ENCODE peak calls at places on chromosomes 4 and X, in five cellular contexts. W is breast epithelium, P is keratinocyte, M is fibroblast of mammary gland, X is HL-60. H is an unnamed sample.
A peak's percentile ranks its signal among the peaks of the same experiment; 100 is the strongest.

GRCh38 chr4:10577495-10577894 is 107.1 kb downstream of the CLNK start:
- DNase-seq in M (no peak), P (no peak), X (no peak), W (no peak), H (no peak)

GRCh38 chrX:120000490-120001246 is 57.1 kb upstream of the NKAP start:
- DNase-seq in X (no peak), P (no peak), M (peak; percentile 14), W (no peak), H (no peak)

GRCh38 chr4:145956288-145956890 is 17.8 kb upstream of the ZNF827 start:
- DNase-seq in P (no peak), W (no peak), X (no peak), M (peak; percentile 56), H (peak; percentile 56)

GRCh38 chrX:123731987-123732678 is 719 bp downstream of the THOC2 start:
- DNase-seq in X (no peak), M (no peak), W (peak; percentile 50), P (no peak), H (no peak)

GRCh38 chr4:123597586-123597985 is 201.0 kb downstream of the SPRY1 start:
- DNase-seq in W (no peak), X (no peak), M (no peak), P (no peak), H (no peak)

GRCh38 chr4:107902715-107903114 is 28.6 kb upstream of the CYP2U1 start:
- DNase-seq in M (no peak), P (no peak), W (no peak), X (no peak), H (no peak)

GRCh38 chr4:74632634-74633033 is 161.7 kb downstream of the BTC start:
- DNase-seq in X (no peak), W (no peak), P (peak; percentile 63), M (peak; percentile 100), H (peak; percentile 68)

GRCh38 chr4:118783887-118784286 is 52.0 kb downstream of the SEC24D start:
- DNase-seq in M (peak; percentile 82), P (no peak), W (no peak), X (no peak), H (no peak)

GRCh38 chr4:28277931-28278330 is 1417.3 kb downstream of the STIM2 start:
- DNase-seq in M (no peak), P (no peak), W (no peak), X (no peak), H (no peak)

GRCh38 chr4:153771058-153771457 is 11.2 kb upstream of the RNF175 start:
- DNase-seq in W (no peak), M (peak; percentile 57), X (no peak), P (no peak), H (no peak)

GRCh38 chr4:6119507-6120020 is 80.8 kb downstream of the JAKMIP1 start:
- DNase-seq in W (no peak), M (no peak), P (no peak), X (no peak), H (no peak)

GRCh38 chr4:112940364-112940763 is 109.1 kb upstream of the ANK2 start:
- DNase-seq in P (no peak), M (no peak), X (no peak), W (no peak), H (no peak)

GRCh38 chr4:118967393-118967792 is 78.7 kb downstream of the SYNPO2 start:
- DNase-seq in X (no peak), P (no peak), W (no peak), M (peak; percentile 85), H (no peak)

GRCh38 chrX:22246620-22247019 is 26.1 kb upstream of the CBLL2 start:
- DNase-seq in X (no peak), P (peak; percentile 77), M (peak; percentile 5), W (no peak), H (no peak)

GRCh38 chrX:140602140-140602539 is 97.3 kb upstream of the SOX3 start:
- DNase-seq in X (no peak), W (no peak), M (no peak), P (no peak), H (no peak)

GRCh38 chr4:159014896-159015295 is 88.0 kb upstream of the RAPGEF2 start:
- DNase-seq in P (no peak), M (peak; percentile 45), W (no peak), X (no peak), H (no peak)

GRCh38 chr4:177047851-177048174 is 255.1 kb upstream of the VEGFC start:
- DNase-seq in W (no peak), P (no peak), X (no peak), M (peak; percentile 66), H (no peak)

GRCh38 chr4:184061582-184061981 is 156.1 kb downstream of the ENPP6 start:
- DNase-seq in W (no peak), X (no peak), P (no peak), M (no peak), H (no peak)

GRCh38 chr4:8729408-8730149 is 137.0 kb downstream of the CPZ start:
- DNase-seq in P (no peak), W (peak; percentile 35), X (no peak), M (no peak), H (no peak)

GRCh38 chr4:15077969-15078368 is 75.7 kb downstream of the CPEB2 start:
- DNase-seq in X (peak; percentile 97), P (no peak), W (no peak), M (peak; percentile 93), H (no peak)

GRCh38 chrX:77527233-77528001 is 80.2 kb downstream of the FGF16 start:
- DNase-seq in X (no peak), P (no peak), W (no peak), M (peak; percentile 7), H (no peak)

GRCh38 chr4:145735330-145735638 is 55.3 kb downstream of the C4orf51 start:
- DNase-seq in X (no peak), P (peak; percentile 55), M (peak; percentile 91), W (no peak), H (no peak)

GRCh38 chr4:107213880-107214279 is 177.8 kb upstream of the DKK2 start:
- DNase-seq in X (no peak), W (no peak), P (no peak), M (peak; percentile 12), H (no peak)

GRCh38 chr4:158018090-158018808 is 154.6 kb downstream of the GASK1B start:
- DNase-seq in M (peak; percentile 44), X (peak; percentile 30), W (no peak), P (no peak), H (no peak)

GRCh38 chrX:84064164-84064563 is 123.8 kb downstream of the RPS6KA6 start:
- DNase-seq in P (no peak), W (no peak), M (peak; percentile 85), X (no peak), H (no peak)

GRCh38 chrX:146755214-146755613 is 54.4 kb upstream of the CXorf51B start:
- DNase-seq in P (no peak), X (no peak), M (no peak), W (no peak), H (no peak)

GRCh38 chrX:153560466-153560865 is 38.5 kb downstream of the CCNQ start:
- DNase-seq in M (no peak), P (no peak), W (no peak), X (no peak), H (no peak)

GRCh38 chrX:16700734-16701133 is 11.7 kb downstream of the CTPS2 start:
- DNase-seq in M (peak; percentile 19), X (no peak), W (no peak), P (no peak), H (no peak)

GRCh38 chrX:16699389-16699788 is 13.1 kb downstream of the CTPS2 start:
- DNase-seq in P (no peak), X (no peak), W (no peak), M (no peak), H (no peak)

GRCh38 chrX:16696956-16697355 is 15.5 kb downstream of the CTPS2 start:
- DNase-seq in P (no peak), X (no peak), M (no peak), W (no peak), H (no peak)

DNA sequence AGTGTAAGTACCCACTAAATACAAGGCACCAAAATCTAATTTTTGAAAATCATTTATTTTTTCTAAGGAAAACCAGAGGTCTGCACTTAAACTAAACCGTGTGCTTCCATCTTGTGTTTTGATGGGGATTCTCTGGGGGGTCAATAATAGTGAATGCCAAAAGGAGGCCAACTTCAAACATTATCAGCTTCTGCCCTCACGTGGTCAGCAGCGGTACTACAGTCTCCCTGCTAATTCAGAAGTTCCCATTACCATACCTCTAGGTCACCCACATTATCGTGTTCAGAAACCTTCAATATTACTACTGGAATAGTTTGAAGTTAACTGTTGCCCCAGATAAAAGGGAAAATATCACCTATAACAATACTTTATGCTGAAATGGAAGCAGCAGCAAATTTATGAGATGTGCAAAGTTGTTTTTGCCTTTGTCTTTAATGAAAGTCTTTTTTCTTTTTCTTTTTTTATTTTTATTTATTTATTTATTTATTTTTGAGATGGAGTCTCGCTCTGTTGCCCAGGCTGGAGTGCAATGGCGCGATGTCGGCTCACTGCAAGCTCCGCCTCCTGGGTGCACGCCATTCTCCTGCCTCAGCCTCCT is 17.3 kb downstream of the CTPS2 start:
- DNase-seq in X (no peak), P (no peak), W (no peak), M (peak; percentile 70), H (peak; percentile 76)
- TF ChIP-seq CTCF in X (peak; percentile 61), P (peak; percentile 89), W (peak; percentile 88), M (peak; percentile 95), H (peak; percentile 78)

GRCh38 chr4:54427826-54428225 is 198.7 kb downstream of the PDGFRA start:
- DNase-seq in P (no peak), W (no peak), X (no peak), M (no peak), H (no peak)

GRCh38 chr4:54428940-54429339 is 199.8 kb downstream of the PDGFRA start:
- DNase-seq in M (no peak), X (no peak), W (no peak), P (no peak), H (no peak)

GRCh38 chr4:54433686-54434085 is 204.6 kb downstream of the PDGFRA start:
- DNase-seq in W (no peak), X (no peak), M (peak; percentile 64), P (no peak), H (peak; percentile 1)
- TF ChIP-seq CTCF in W (no peak), X (no peak), M (peak; percentile 68), P (peak; percentile 58), H (no peak)

GRCh38 chrX:155263854-155264628 is at the start of gene RAB39B:
- DNase-seq in X (peak; percentile 16), M (peak; percentile 75), W (no peak), P (no peak), H (peak; percentile 89)
- TF ChIP-seq CTCF in X (no peak), M (no peak), W (no peak), P (no peak), H (no peak)

DNA sequence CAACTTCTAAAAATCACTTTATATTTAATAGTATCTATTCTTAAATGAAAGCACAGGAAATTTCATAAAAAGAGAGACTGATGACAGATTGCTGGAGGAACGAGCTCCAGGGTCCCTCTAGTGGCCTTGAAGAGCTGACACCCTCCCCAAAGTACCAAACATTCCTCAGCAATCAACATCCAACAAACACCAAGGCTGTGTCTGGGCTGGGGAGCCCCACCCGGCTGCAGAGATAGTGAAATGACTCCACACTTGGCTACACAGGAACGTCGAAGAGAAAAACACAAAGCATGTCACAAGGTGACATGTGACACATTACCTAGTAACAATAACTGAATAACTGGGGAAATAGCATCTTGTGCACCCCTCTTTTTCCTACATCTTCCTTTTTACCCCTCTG is 45.6 kb downstream of the SLC39A8 start:
- DNase-seq in M (peak; percentile 45), P (peak; percentile 4), W (no peak), X (no peak), H (peak; percentile 42)
- TF ChIP-seq CTCF in M (peak; percentile 74), P (peak; percentile 70), W (no peak), X (peak; percentile 75), H (peak; percentile 77)